ENCODE peak calls at places on chromosome 21, in nine cellular contexts. O is astrocyte of the spinal cord; Y is vagina; N is H7; V is BJ; X is ovary; A is osteoblast; H is hepatocyte; C is CD4-positive, CD25-positive, alpha-beta regulatory T cell. R is an unnamed sample.

GRCh38 chr21:38424333-38424732 is 73.9 kb downstream of the ERG start:
- DNase-seq in C (no peak), X (no peak), H (no peak), O (no peak), N (no peak), A (no peak), V (no peak), Y (no peak), R (no peak)

GRCh38 chr21:40841524-40842196 is 5.3 kb downstream of the DSCAM start:
- DNase-seq in H (peak), C (no peak), V (no peak), A (no peak), N (peak), Y (no peak), O (peak), X (no peak), R (peak)

GRCh38 chr21:32096411-32096810 is 182.4 kb downstream of the MIS18A start:
- DNase-seq in Y (no peak), X (no peak), N (peak), V (no peak), A (no peak), C (no peak), O (no peak), H (no peak), R (no peak)

GRCh38 chr21:17270234-17270633 is 242.6 kb upstream of the CXADR start:
- DNase-seq in V (peak), O (peak), C (no peak), A (peak), Y (no peak), H (peak), N (peak), X (peak), R (peak)

GRCh38 chr21:33707846-33708245 is 65.5 kb downstream of the ITSN1 start:
- DNase-seq in A (no peak), X (no peak), H (no peak), O (no peak), N (no peak), V (no peak), Y (no peak), C (no peak), R (no peak)

GRCh38 chr21:26840912-26841311 is 4.3 kb downstream of the ADAMTS1 start:
- DNase-seq in H (peak), Y (no peak), O (peak), A (peak), C (no peak), N (no peak), X (peak), V (no peak), R (peak)

GRCh38 chr21:33206771-33207290 is 22.9 kb upstream of the IFNAR2 start:
- DNase-seq in Y (no peak), X (no peak), C (no peak), N (no peak), H (no peak), O (no peak), A (no peak), V (no peak), R (no peak)

GRCh38 chr21:28675265-28676041 is 317.2 kb downstream of the LTN1 start:
- DNase-seq in H (no peak), C (no peak), Y (no peak), X (no peak), A (peak), O (no peak), N (no peak), V (no peak), R (peak)

GRCh38 chr21:33374080-33374873 is 28.9 kb upstream of the IFNGR2 start:
- DNase-seq in C (peak), X (no peak), V (no peak), H (peak), N (peak), Y (no peak), A (peak), O (peak), R (peak)

GRCh38 chr21:18274370-18274769 is 29.7 kb downstream of the CHODL start:
- DNase-seq in C (no peak), X (no peak), V (no peak), N (no peak), O (no peak), H (no peak), A (no peak), Y (no peak), R (no peak)

GRCh38 chr21:35663856-35664606 is 396.3 kb downstream of the SETD4 start:
- DNase-seq in O (no peak), Y (no peak), N (no peak), V (no peak), C (no peak), A (no peak), H (no peak), X (no peak), R (no peak)

GRCh38 chr21:7916329-7917303 is 2604.8 kb upstream of the TPTE start:
- DNase-seq in C (no peak), A (no peak), O (no peak), V (no peak), H (no peak), X (no peak), N (no peak), Y (no peak), R (no peak)
- H3K4me3 ChIP-seq in C (no peak), A (no peak), O (no peak), V (no peak), H (no peak), X (no peak), N (no peak), Y (no peak), R (no peak)

GRCh38 chr21:30337644-30338170 is at the start of gene KRTAP27-1:
- DNase-seq in Y (no peak), C (no peak), A (no peak), H (no peak), X (no peak), N (no peak), V (no peak), O (no peak), R (no peak)

GRCh38 chr21:30340714-30341573 is 3.5 kb upstream of the KRTAP27-1 start:
- DNase-seq in H (peak), A (no peak), V (no peak), Y (no peak), C (no peak), O (peak), X (no peak), N (peak), R (peak)

DNA sequence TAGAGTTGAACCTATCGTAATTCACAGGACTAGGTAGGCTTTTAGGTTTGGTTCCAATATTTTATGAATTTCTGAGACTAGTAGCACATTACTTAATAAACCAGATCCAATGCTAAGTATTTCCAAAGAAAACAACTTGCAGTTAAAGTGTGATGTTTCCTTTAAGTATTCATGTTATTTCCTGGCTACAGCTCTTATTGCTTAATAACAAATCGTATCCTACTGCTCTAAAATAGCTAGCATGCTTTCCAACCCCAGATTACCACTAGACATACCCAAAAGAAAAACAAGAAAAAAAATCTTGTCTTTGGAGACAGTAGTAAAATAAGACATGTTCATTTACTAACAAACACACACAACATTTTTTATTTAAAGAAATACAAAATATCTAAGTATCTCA is 898 bp downstream of the KRTAP27-1 start:
- DNase-seq in C (no peak), O (peak), A (peak), H (no peak), X (no peak), V (no peak), Y (no peak), N (no peak), R (peak)
- H3K4me3 ChIP-seq in C (no peak), O (no peak), A (no peak), H (no peak), X (no peak), V (no peak), Y (no peak), N (no peak), R (no peak)

GRCh38 chr21:46154955-46155513 is 345 bp downstream of the FTCD start:
- DNase-seq in H (peak), N (peak), X (peak), O (no peak), V (no peak), C (no peak), Y (peak), A (peak), R (no peak)

GRCh38 chr21:46152939-46153258 is 2.5 kb downstream of the FTCD start:
- DNase-seq in N (no peak), O (no peak), H (no peak), C (no peak), A (no peak), X (peak), V (no peak), Y (no peak), R (no peak)

GRCh38 chr21:46154155-46154954 is 1.0 kb downstream of the FTCD start:
- DNase-seq in N (no peak), H (peak), C (no peak), O (no peak), X (peak), A (peak), V (no peak), Y (no peak), R (no peak)

GRCh38 chr21:46151989-46152938 is 3.1 kb downstream of the FTCD start:
- DNase-seq in V (no peak), Y (no peak), X (peak), A (peak), O (no peak), N (no peak), H (no peak), C (no peak), R (no peak)

GRCh38 chr21:46153259-46154154 is 1.9 kb downstream of the FTCD start:
- DNase-seq in X (peak), V (no peak), A (peak), O (no peak), C (no peak), N (peak), Y (no peak), H (peak), R (peak)
- H3K4me3 ChIP-seq in X (no peak), V (no peak), A (peak), O (no peak), C (no peak), N (no peak), Y (peak), H (no peak), R (no peak)

GRCh38 chr21:44894687-44895302 is 21.3 kb upstream of the PTTG1IP start:
- DNase-seq in H (no peak), O (no peak), Y (no peak), C (no peak), A (no peak), X (no peak), N (no peak), V (no peak), R (no peak)
- H3K4me3 ChIP-seq in H (no peak), O (no peak), Y (no peak), C (no peak), A (no peak), X (no peak), N (no peak), V (no peak), R (no peak)

GRCh38 chr21:16192900-16193299 is 463.1 kb downstream of the USP25 start:
- DNase-seq in N (no peak), O (peak), X (no peak), V (no peak), H (peak), Y (no peak), A (no peak), C (no peak), R (peak)

GRCh38 chr21:16195896-16196443 is 466.2 kb downstream of the USP25 start:
- DNase-seq in N (no peak), H (no peak), A (no peak), O (peak), Y (no peak), C (no peak), X (no peak), V (no peak), R (no peak)

GRCh38 chr21:16195476-16195875 is 465.7 kb downstream of the USP25 start:
- DNase-seq in O (peak), N (no peak), A (no peak), C (no peak), H (no peak), Y (no peak), X (no peak), V (no peak), R (peak)

GRCh38 chr21:16194851-16195251 is 465.1 kb downstream of the USP25 start:
- DNase-seq in C (no peak), N (no peak), X (no peak), A (no peak), Y (no peak), V (no peak), O (peak), H (no peak), R (peak)

GRCh38 chr21:16193758-16194606 is 464.2 kb downstream of the USP25 start:
- DNase-seq in V (peak), N (peak), X (peak), A (no peak), Y (no peak), H (peak), O (peak), C (no peak), R (peak)
- H3K4me3 ChIP-seq in V (peak), N (no peak), X (peak), A (peak), Y (peak), H (peak), O (peak), C (no peak), R (peak)

GRCh38 chr21:37366488-37367300 is at the start of gene DYRK1A:
- DNase-seq in C (peak), V (peak), X (peak), O (peak), Y (no peak), H (peak), N (no peak), A (peak), R (peak)

GRCh38 chr21:37363936-37364335 is 2.6 kb upstream of the DYRK1A start:
- DNase-seq in N (no peak), X (no peak), H (no peak), V (no peak), C (no peak), O (no peak), A (no peak), Y (no peak), R (no peak)

GRCh38 chr21:37365657-37366487 is 701 bp upstream of the DYRK1A start:
- DNase-seq in O (peak), V (no peak), Y (no peak), C (no peak), X (peak), H (peak), A (peak), N (peak), R (peak)

GRCh38 chr21:37367301-37367757 is 756 bp downstream of the DYRK1A start:
- DNase-seq in C (no peak), X (no peak), N (no peak), O (no peak), H (peak), V (no peak), A (no peak), Y (no peak), R (peak)

GRCh38 chr21:37364722-37365121 is 1.9 kb upstream of the DYRK1A start:
- DNase-seq in V (no peak), X (no peak), A (peak), Y (no peak), C (no peak), O (no peak), N (peak), H (no peak), R (no peak)
- H3K4me3 ChIP-seq in V (no peak), X (no peak), A (no peak), Y (peak), C (peak), O (no peak), N (no peak), H (no peak), R (peak)

GRCh38 chr21:45971487-45972352 is 9.8 kb upstream of the COL6A1 start:
- DNase-seq in V (peak), O (peak), H (peak), C (no peak), N (peak), X (peak), Y (no peak), A (peak), R (peak)

GRCh38 chr21:45973475-45974072 is 8.0 kb upstream of the COL6A1 start:
- DNase-seq in X (peak), N (peak), A (peak), C (peak), O (peak), H (peak), V (no peak), Y (no peak), R (peak)

GRCh38 chr21:45972716-45973474 is 8.7 kb upstream of the COL6A1 start:
- DNase-seq in H (peak), Y (no peak), A (peak), O (peak), V (no peak), X (peak), C (no peak), N (peak), R (peak)

GRCh38 chr21:45970674-45971486 is 10.7 kb upstream of the COL6A1 start:
- DNase-seq in N (peak), A (peak), X (peak), C (no peak), V (no peak), O (no peak), H (peak), Y (no peak), R (no peak)

DNA sequence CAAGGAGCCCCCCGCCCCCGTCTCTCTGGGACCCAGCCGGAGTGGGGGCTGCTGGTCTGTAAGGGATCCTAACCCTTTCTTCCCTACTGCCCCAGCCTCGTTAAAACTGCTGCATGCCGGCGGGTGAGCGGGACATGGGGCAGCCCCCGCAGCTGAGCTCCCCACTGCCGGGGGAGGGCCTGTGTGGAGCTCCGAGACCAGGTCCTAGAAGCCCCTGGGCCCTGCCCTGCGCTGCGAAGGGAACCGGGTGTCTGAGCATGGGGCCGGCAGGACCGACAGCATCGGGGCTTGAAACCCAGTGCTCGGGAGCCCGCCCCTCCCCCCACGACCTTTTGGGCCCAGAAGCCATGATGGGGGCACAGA is 9.2 kb upstream of the COL6A1 start:
- DNase-seq in X (peak), O (no peak), V (no peak), H (peak), C (no peak), N (peak), Y (no peak), A (peak), R (peak)
- H3K4me3 ChIP-seq in X (peak), O (no peak), V (peak), H (peak), C (no peak), N (peak), Y (peak), A (peak), R (peak)

GRCh38 chr21:43354016-43354420 is 72.9 kb downstream of the SIK1 start:
- DNase-seq in V (no peak), Y (no peak), O (no peak), X (no peak), A (no peak), N (no peak), C (no peak), H (no peak), R (no peak)
- H3K4me3 ChIP-seq in V (no peak), Y (no peak), O (no peak), X (no peak), A (no peak), N (no peak), C (no peak), H (no peak), R (no peak)

R was measured in foreskin fibroblast.